ENCODE peak calls at places on chromosomes 3 and 15, in five cellular contexts. J is testis, Q is lower lobe of right lung, K is psoas muscle, L is heart right ventricle. W is an unnamed sample.

GRCh38 chr15:63481105-63481810 is 23.1 kb upstream of the USP3 start:
- DNase-seq in J (no peak), Q (no peak), K (no peak), L (no peak), W (no peak)

GRCh38 chr3:59327324-59327939 is 277.6 kb upstream of the CFAP20DC start:
- DNase-seq in J (no peak), Q (no peak), K (no peak), L (no peak), W (no peak)

GRCh38 chr3:99674086-99674789 is 35.8 kb downstream of the COL8A1 start:
- DNase-seq in J (no peak), Q (no peak), K (no peak), L (no peak), W (no peak)

GRCh38 chr3:130820976-130821375 is 72.9 kb upstream of the ATP2C1 start:
- DNase-seq in J (no peak), Q (peak; percentile 57), K (no peak), L (no peak), W (no peak)

GRCh38 chr3:111725706-111726105 is 130.6 kb upstream of the ZBED2 start:
- DNase-seq in J (no peak), Q (no peak), K (no peak), L (no peak), W (no peak)

GRCh38 chr3:54986294-54986693 is 58.4 kb upstream of the LRTM1 start:
- DNase-seq in J (no peak), Q (no peak), K (no peak), L (no peak), W (no peak)

GRCh38 chr3:19147905-19148767 is at the start of gene KCNH8:
- DNase-seq in J (peak; percentile 72), Q (no peak), K (no peak), L (peak; percentile 3), W (peak; percentile 57)

GRCh38 chr3:158205324-158205723 is 95.4 kb downstream of the RSRC1 start:
- DNase-seq in J (no peak), Q (no peak), K (no peak), L (no peak), W (no peak)

GRCh38 chr3:194773666-194774455 is 88.2 kb downstream of the FAM43A start:
- DNase-seq in J (no peak), Q (no peak), K (no peak), L (no peak), W (no peak)

GRCh38 chr3:188789201-188789600 is 382.6 kb upstream of the TPRG1 start:
- DNase-seq in J (no peak), Q (no peak), K (no peak), L (no peak), W (no peak)

GRCh38 chr3:197583371-197583770 is 27.6 kb upstream of the BDH1 start:
- DNase-seq in J (no peak), Q (no peak), K (no peak), L (no peak), W (no peak)

GRCh38 chr15:59094077-59094476 is 10.9 kb upstream of the CCNB2 start:
- DNase-seq in J (no peak), Q (no peak), K (no peak), L (no peak), W (no peak)

GRCh38 chr3:183537295-183537730 is 18.2 kb downstream of the KLHL6 start:
- DNase-seq in J (peak; percentile 45), Q (peak; percentile 69), K (peak; percentile 60), L (peak; percentile 32), W (peak; percentile 39)

GRCh38 chr3:58962816-58963215 is 87.0 kb downstream of the CFAP20DC start:
- DNase-seq in J (no peak), Q (no peak), K (no peak), L (no peak), W (no peak)

GRCh38 chr3:36846406-36846805 is 82.1 kb upstream of the DCLK3 start:
- DNase-seq in J (no peak), Q (no peak), K (no peak), L (no peak), W (no peak)

GRCh38 chr3:194395201-194395600 is 3.9 kb downstream of the GP5 start:
- DNase-seq in J (no peak), Q (no peak), K (no peak), L (no peak), W (no peak)

GRCh38 chr3:18124501-18124900 is 300.6 kb downstream of the SATB1 start:
- DNase-seq in J (no peak), Q (no peak), K (no peak), L (no peak), W (no peak)

GRCh38 chr15:94749848-94750617 is 518.7 kb downstream of the MCTP2 start:
- DNase-seq in J (peak; percentile 14), Q (no peak), K (no peak), L (no peak), W (no peak)

GRCh38 chr3:72632129-72632528 is 216.1 kb downstream of the SHQ1 start:
- DNase-seq in J (no peak), Q (no peak), K (no peak), L (no peak), W (no peak)

GRCh38 chr3:14227866-14228265 is 49.2 kb downstream of the LSM3 start:
- DNase-seq in J (no peak), Q (no peak), K (no peak), L (no peak), W (no peak)

GRCh38 chr15:70098461-70099166 is 897 bp upstream of the TLE3 start:
- DNase-seq in J (peak; percentile 61), Q (peak; percentile 70), K (peak; percentile 68), L (no peak), W (no peak)

GRCh38 chr3:197224034-197224444 is 74.4 kb downstream of the DLG1 start:
- DNase-seq in J (no peak), Q (no peak), K (no peak), L (no peak), W (no peak)

GRCh38 chr3:53570709-53571108 is 76.3 kb downstream of the CACNA1D start:
- DNase-seq in J (no peak), Q (peak; percentile 76), K (no peak), L (no peak), W (peak; percentile 22)

GRCh38 chr3:183576487-183577107 is 21.1 kb upstream of the KLHL6 start:
- DNase-seq in J (no peak), Q (no peak), K (no peak), L (no peak), W (no peak)

GRCh38 chr15:101531170-101531569 is 41.7 kb upstream of the PCSK6 start:
- DNase-seq in J (no peak), Q (no peak), K (no peak), L (no peak), W (no peak)

GRCh38 chr15:66231421-66232266 is 21.9 kb downstream of the MEGF11 start:
- DNase-seq in J (no peak), Q (no peak), K (no peak), L (no peak), W (no peak)

GRCh38 chr15:49589030-49589429 is 31.6 kb downstream of the FAM227B start:
- DNase-seq in J (no peak), Q (no peak), K (no peak), L (no peak), W (no peak)

GRCh38 chr15:52427804-52428203 is 100.9 kb downstream of the MYO5A start:
- DNase-seq in J (no peak), Q (no peak), K (peak; percentile 32), L (no peak), W (peak; percentile 82)

GRCh38 chr15:67177750-67178149 is 76.7 kb downstream of the AAGAB start:
- DNase-seq in J (no peak), Q (peak; percentile 59), K (no peak), L (no peak), W (no peak)

GRCh38 chr3:126464494-126464893 is 11.2 kb downstream of the ZXDC start:
- DNase-seq in J (no peak), Q (no peak), K (no peak), L (no peak), W (no peak)

GRCh38 chr3:195885036-195885871 is 23.1 kb downstream of the TNK2 start:
- DNase-seq in J (no peak), Q (no peak), K (peak; percentile 73), L (peak; percentile 52), W (peak; percentile 85)

GRCh38 chr15:64772488-64772887 is 2.9 kb downstream of the RBPMS2 start:
- DNase-seq in J (no peak), Q (no peak), K (no peak), L (no peak), W (no peak)

GRCh38 chr15:92693922-92694331 is 38.4 kb upstream of the FAM174B start:
- DNase-seq in J (no peak), Q (no peak), K (no peak), L (no peak), W (no peak)

GRCh38 chr3:30578479-30578878 is 27.9 kb upstream of the TGFBR2 start:
- DNase-seq in J (peak; percentile 16), Q (peak; percentile 49), K (peak; percentile 49), L (peak; percentile 10), W (peak; percentile 48)

GRCh38 chr3:156675744-156676466 is 1.5 kb downstream of the TIPARP start:
- DNase-seq in J (peak; percentile 71), Q (peak; percentile 59), K (peak; percentile 19), L (peak; percentile 29), W (peak; percentile 32)

DNA sequence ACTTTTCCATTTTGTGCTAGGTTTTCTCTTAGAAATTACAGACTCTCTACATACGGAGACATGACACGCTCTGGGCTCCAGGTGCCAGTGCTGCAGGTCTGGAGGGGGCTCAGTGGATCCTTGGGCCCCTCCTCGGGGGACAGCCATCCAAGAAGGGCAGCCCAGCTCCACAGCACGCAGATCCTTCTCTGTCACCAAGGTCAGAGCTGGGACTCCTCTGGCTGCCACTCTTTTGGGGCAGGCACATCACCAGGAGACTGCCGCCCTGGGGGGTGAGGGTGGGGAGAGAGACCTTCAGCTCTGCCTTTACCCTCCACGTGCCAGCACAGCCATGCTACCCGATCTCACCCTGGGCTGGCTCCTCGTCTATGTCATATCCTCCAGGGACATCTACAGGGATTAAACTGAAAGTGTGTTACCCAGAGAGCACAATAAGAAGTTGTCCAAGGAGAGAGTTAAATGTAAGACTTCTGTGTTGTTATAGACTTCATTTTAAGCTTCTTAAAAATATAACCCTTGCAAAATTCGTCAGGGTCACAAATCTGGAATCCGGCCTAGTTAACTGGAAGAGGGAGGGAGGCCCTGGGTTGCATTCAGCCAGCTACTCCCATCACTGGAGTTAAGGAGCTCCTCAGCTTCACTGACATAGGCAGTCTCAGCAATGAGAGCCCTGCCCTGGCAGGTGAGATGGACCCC is 65.5 kb downstream of the ATP10A start:
- DNase-seq in J (peak; percentile 52), Q (no peak), K (no peak), L (no peak), W (no peak)
- H3K4me3 ChIP-seq in J (no peak overlapping the region), Q (no peak overlapping the region), K (no peak overlapping the region), L (no peak overlapping the region), W (no peak overlapping the region)

GRCh38 chr3:49020335-49021212 is 1.3 kb upstream of the NDUFAF3 start:
- DNase-seq in J (peak; percentile 43), Q (peak; percentile 87), K (peak; percentile 61), L (peak; percentile 60), W (peak; percentile 86)
- H3K4me3 ChIP-seq in J (peak overlapping the region; percentile 93), Q (peak overlapping the region; percentile 93), K (peak overlapping the region; percentile 86), L (peak overlapping the region; percentile 96), W (peak overlapping the region; percentile 52)

GRCh38 chr3:57793737-57794187 is 37.7 kb downstream of the SLMAP start:
- DNase-seq in J (no peak), Q (no peak), K (no peak), L (no peak), W (no peak)
- H3K4me3 ChIP-seq in J (no peak overlapping the region), Q (no peak overlapping the region), K (no peak overlapping the region), L (no peak overlapping the region), W (no peak overlapping the region)

DNA sequence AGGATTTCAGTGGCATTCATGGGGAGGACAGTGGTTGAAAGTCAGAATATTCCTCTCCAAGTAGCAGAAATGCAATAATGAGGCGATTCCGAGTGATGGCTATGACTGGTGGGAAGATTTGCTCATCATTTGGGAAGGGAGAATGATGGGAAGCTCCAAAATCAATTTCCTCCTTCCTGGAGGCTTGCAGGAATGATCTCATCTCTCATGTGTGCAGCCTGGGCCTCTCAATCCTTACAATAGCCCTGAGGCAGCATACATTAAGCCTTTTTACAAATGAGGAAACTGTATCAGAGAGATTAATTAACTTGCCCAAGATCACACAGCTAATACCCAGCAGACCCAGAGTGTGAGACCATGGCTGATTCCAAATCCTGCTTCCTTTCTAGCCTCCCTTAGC is 58.7 kb downstream of the BOC start:
- DNase-seq in J (no peak), Q (no peak), K (no peak), L (no peak), W (no peak)
- H3K4me3 ChIP-seq in J (no peak overlapping the region), Q (no peak overlapping the region), K (no peak overlapping the region), L (no peak overlapping the region), W (no peak overlapping the region)

W was measured in right cardiac atrium.